ENCODE peak calls at places on chromosomes 11 and 22, in four cellular contexts. One of them, this sample, is unnamed.

GRCh38 chr11:27451528-27451927 is 21.1 kb downstream of the LGR4 start:
- DNase-seq in prostate gland: no peak
- DNase-seq in esophagus muscularis mucosa: no peak
- DNase-seq in sigmoid colon: no peak
- DNase-seq in this sample: no peak

GRCh38 chr11:123298488-123299447 is 103.7 kb upstream of the CLMP start:
- DNase-seq in sigmoid colon: no peak
- DNase-seq in esophagus muscularis mucosa: no peak
- DNase-seq in prostate gland: no peak
- DNase-seq in this sample: peak

GRCh38 chr11:108543316-108543955 is 45.3 kb upstream of the POGLUT3 start:
- DNase-seq in sigmoid colon: no peak
- DNase-seq in prostate gland: no peak
- DNase-seq in esophagus muscularis mucosa: no peak
- DNase-seq in this sample: no peak

GRCh38 chr11:126469308-126469707 is 113.8 kb downstream of the ST3GAL4 start:
- DNase-seq in prostate gland: no peak
- DNase-seq in esophagus muscularis mucosa: no peak
- DNase-seq in sigmoid colon: no peak
- DNase-seq in this sample: no peak

GRCh38 chr22:34068011-34068410 is 147.7 kb upstream of the LARGE1 start:
- DNase-seq in esophagus muscularis mucosa: no peak
- DNase-seq in sigmoid colon: no peak
- DNase-seq in prostate gland: no peak
- DNase-seq in this sample: no peak

GRCh38 chr22:34992672-34993071 is 73.3 kb upstream of the ISX start:
- DNase-seq in esophagus muscularis mucosa: no peak
- DNase-seq in sigmoid colon: no peak
- DNase-seq in prostate gland: no peak
- DNase-seq in this sample: no peak

GRCh38 chr11:85955531-85955930 is 100.3 kb downstream of the CCDC83 start:
- DNase-seq in sigmoid colon: no peak
- DNase-seq in prostate gland: no peak
- DNase-seq in esophagus muscularis mucosa: no peak
- DNase-seq in this sample: no peak

GRCh38 chr22:29149841-29150555 is 55.7 kb upstream of the EMID1 start:
- DNase-seq in esophagus muscularis mucosa: no peak
- DNase-seq in prostate gland: no peak
- DNase-seq in sigmoid colon: peak
- DNase-seq in this sample: no peak

GRCh38 chr22:50306753-50307749 is at the start of gene PLXNB2:
- DNase-seq in sigmoid colon: peak
- DNase-seq in prostate gland: peak
- DNase-seq in esophagus muscularis mucosa: no peak
- DNase-seq in this sample: peak

GRCh38 chr11:119755351-119756071 is 26.5 kb upstream of the NECTIN1 start:
- DNase-seq in esophagus muscularis mucosa: no peak
- DNase-seq in sigmoid colon: no peak
- DNase-seq in prostate gland: no peak
- DNase-seq in this sample: no peak

GRCh38 chr22:40855104-40855959 is 1.1 kb downstream of the ST13 start:
- DNase-seq in esophagus muscularis mucosa: no peak
- DNase-seq in sigmoid colon: no peak
- DNase-seq in prostate gland: peak
- DNase-seq in this sample: no peak

GRCh38 chr11:93895106-93895862 is 44.9 kb upstream of the VSTM5 start:
- DNase-seq in sigmoid colon: no peak
- DNase-seq in prostate gland: no peak
- DNase-seq in esophagus muscularis mucosa: no peak
- DNase-seq in this sample: no peak

GRCh38 chr11:102730036-102730815 is 5.5 kb upstream of the MMP8 start:
- DNase-seq in esophagus muscularis mucosa: no peak
- DNase-seq in prostate gland: no peak
- DNase-seq in sigmoid colon: no peak
- DNase-seq in this sample: no peak

DNA sequence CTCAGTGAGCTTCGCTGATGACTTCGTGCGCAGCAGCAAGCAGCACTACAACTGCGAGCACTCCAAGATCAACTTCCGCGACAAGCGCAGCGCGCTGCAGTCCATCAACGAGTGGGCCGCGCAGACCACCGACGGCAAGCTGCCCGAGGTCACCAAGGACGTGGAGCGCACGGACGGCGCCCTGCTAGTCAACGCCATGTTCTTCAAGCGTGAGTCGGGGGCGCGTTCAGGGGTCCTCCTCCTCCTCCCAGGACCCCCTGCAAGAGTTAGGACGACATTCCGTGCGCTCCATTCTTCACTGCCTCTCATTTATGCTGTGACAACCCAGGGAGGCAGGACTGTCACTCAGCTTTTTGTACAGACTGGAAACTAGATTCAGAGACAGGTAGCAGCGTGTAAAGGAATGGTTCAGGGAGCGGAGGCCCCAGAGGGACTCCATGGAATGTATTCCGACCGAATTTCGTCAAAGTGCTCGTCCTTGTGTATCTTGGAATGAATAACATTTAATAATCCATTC is 4.8 kb downstream of the SERPINH1 start:
- DNase-seq in sigmoid colon: no peak
- DNase-seq in esophagus muscularis mucosa: no peak
- DNase-seq in prostate gland: no peak
- DNase-seq in this sample: no peak
- H3K27ac ChIP-seq in sigmoid colon: peak
- H3K27ac ChIP-seq in esophagus muscularis mucosa: peak
- H3K27ac ChIP-seq in prostate gland: no peak
- H3K27ac ChIP-seq in this sample: no peak

GRCh38 chr22:23521442-23522113 is 58.5 kb downstream of the IGLL1 start:
- DNase-seq in prostate gland: peak
- DNase-seq in esophagus muscularis mucosa: peak
- DNase-seq in sigmoid colon: peak
- DNase-seq in this sample: peak
- TF ChIP-seq CTCF in prostate gland: peak
- TF ChIP-seq CTCF in esophagus muscularis mucosa: no peak
- TF ChIP-seq CTCF in sigmoid colon: no peak
- TF ChIP-seq CTCF in this sample: no peak

DNA sequence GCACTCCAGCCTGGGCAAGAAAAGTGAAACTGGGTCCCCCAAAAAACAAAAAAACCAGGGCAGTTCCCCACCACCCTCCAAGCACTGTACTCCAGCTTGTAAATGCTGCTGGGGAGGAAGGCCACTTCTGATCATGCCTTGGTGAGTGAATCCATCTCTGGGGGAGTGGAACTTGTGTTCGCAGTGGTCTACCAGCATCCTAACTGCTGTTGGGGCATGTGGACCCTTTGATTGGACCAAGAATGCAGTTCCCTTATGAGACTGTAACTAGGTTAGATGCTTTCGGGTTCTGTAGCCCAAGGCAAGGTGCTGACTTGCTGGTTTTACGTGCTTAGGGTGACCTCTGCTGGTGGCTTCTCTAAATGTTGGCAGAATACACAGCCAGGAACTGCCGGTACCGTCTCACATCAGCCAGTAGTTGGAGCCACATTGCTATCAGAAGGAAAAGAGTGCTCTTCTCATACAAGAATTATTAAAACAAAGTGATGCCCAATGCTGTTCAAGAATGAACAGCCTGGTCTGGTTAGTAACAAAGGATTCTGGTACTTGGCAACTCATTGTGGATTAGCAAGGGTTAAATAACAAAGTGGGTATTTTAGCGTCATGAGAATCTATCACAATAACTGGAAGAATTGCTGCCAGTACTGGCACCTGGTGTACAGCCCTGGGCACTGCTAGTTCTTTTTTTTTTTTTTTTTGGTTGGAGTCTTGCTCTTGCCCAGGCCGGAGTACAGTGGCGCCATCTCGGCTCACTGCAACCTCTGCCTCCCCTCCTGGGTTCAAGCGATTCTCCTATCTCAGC is 13.0 kb downstream of the EIF1AD start:
- DNase-seq in esophagus muscularis mucosa: peak
- DNase-seq in prostate gland: peak
- DNase-seq in sigmoid colon: peak
- DNase-seq in this sample: peak
- TF ChIP-seq POLR2AphosphoS5 in esophagus muscularis mucosa: peak
- TF ChIP-seq POLR2AphosphoS5 in prostate gland: peak
- TF ChIP-seq POLR2AphosphoS5 in sigmoid colon: peak
- TF ChIP-seq POLR2AphosphoS5 in this sample: peak

GRCh38 chr22:39296981-39297489 is 22.4 kb downstream of the RPL3 start:
- DNase-seq in prostate gland: no peak
- DNase-seq in sigmoid colon: no peak
- DNase-seq in esophagus muscularis mucosa: no peak
- DNase-seq in this sample: no peak
- H3K27ac ChIP-seq in prostate gland: peak
- H3K27ac ChIP-seq in sigmoid colon: peak
- H3K27ac ChIP-seq in esophagus muscularis mucosa: peak
- H3K27ac ChIP-seq in this sample: peak

GRCh38 chr11:25992254-25992653 is 339.7 kb upstream of the ANO3 start:
- DNase-seq in sigmoid colon: no peak
- DNase-seq in esophagus muscularis mucosa: no peak
- DNase-seq in prostate gland: no peak
- DNase-seq in this sample: no peak
- TF ChIP-seq CTCF in sigmoid colon: no peak
- TF ChIP-seq CTCF in esophagus muscularis mucosa: no peak
- TF ChIP-seq CTCF in prostate gland: no peak
- TF ChIP-seq CTCF in this sample: no peak

GRCh38 chr11:68825603-68826002 is 16.1 kb downstream of the CPT1A start:
- DNase-seq in sigmoid colon: no peak
- DNase-seq in prostate gland: no peak
- DNase-seq in esophagus muscularis mucosa: no peak
- DNase-seq in this sample: peak
- TF ChIP-seq POLR2AphosphoS5 in sigmoid colon: no peak
- TF ChIP-seq POLR2AphosphoS5 in prostate gland: no peak
- TF ChIP-seq POLR2AphosphoS5 in esophagus muscularis mucosa: no peak
- TF ChIP-seq POLR2AphosphoS5 in this sample: no peak

DNA sequence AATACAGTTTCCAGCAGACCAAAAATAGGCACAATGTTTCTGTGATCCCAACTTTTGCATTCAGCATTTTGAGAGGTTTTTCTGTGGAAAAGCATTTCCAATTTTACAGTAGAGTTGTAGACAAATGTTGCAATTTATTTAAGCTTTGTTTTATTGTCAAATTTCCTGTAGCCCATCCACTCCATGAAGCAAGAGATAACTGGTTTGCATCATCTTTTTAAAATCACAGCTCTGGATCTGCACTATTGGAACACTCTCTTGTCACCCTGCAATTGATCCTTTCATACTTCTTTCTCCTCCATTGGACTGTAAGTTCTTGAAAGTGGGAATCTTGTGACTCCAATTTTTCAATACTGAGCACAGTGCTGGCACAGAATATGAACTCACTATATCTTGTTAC is 86.0 kb downstream of the MAML2 start:
- DNase-seq in sigmoid colon: no peak
- DNase-seq in prostate gland: no peak
- DNase-seq in esophagus muscularis mucosa: no peak
- DNase-seq in this sample: no peak
- H3K27ac ChIP-seq in sigmoid colon: no peak
- H3K27ac ChIP-seq in prostate gland: no peak
- H3K27ac ChIP-seq in esophagus muscularis mucosa: no peak
- H3K27ac ChIP-seq in this sample: no peak

This sample was measured in upper lobe of left lung.